ENCODE peak calls at places on chromosomes 7 and 10, in eight cellular contexts. V, F, D, S, M, R, U and X are unnamed samples.

GRCh38 chr10:105950410-105950809 is 1214.1 kb downstream of the SORCS1 start:
- DNase-seq in D (peak), M (no peak), F (no peak), U (peak), R (peak), V (peak), S (peak), X (no peak)

GRCh38 chr10:76149182-76149581 is 717.8 kb downstream of the LRMDA start:
- DNase-seq in V (no peak), R (no peak), S (no peak), M (no peak), F (no peak), D (no peak), U (no peak), X (no peak)

GRCh38 chr10:1488970-1489548 is 248.3 kb downstream of the ADARB2 start:
- DNase-seq in M (no peak), V (no peak), U (peak), D (no peak), S (no peak), F (no peak), R (no peak), X (no peak)

GRCh38 chr10:49598986-49599385 is 11.1 kb upstream of the SLC18A3 start:
- DNase-seq in S (no peak), U (no peak), V (no peak), M (no peak), F (no peak), R (no peak), D (no peak), X (no peak)

GRCh38 chr10:476458-476780 is 213.0 kb downstream of the DIP2C start:
- DNase-seq in V (no peak), U (no peak), M (no peak), F (no peak), S (no peak), R (no peak), D (no peak), X (no peak)

GRCh38 chr7:2583798-2584580 is 25.2 kb downstream of the IQCE start:
- DNase-seq in R (no peak), M (no peak), U (no peak), D (no peak), S (no peak), F (no peak), V (no peak), X (no peak)

GRCh38 chr10:34078017-34078416 is 737.1 kb downstream of the PARD3 start:
- DNase-seq in S (no peak), V (no peak), D (no peak), R (no peak), M (no peak), F (no peak), U (no peak), X (no peak)

GRCh38 chr7:51141451-51141971 is 175.1 kb downstream of the COBL start:
- DNase-seq in D (peak), S (no peak), V (no peak), U (no peak), R (no peak), F (no peak), M (peak), X (no peak)

GRCh38 chr10:101047961-101048892 is 13.6 kb upstream of the KAZALD1 start:
- DNase-seq in M (no peak), S (no peak), D (peak), U (no peak), V (no peak), F (no peak), R (no peak), X (no peak)

GRCh38 chr10:32949221-32949678 is 8.8 kb downstream of the ITGB1 start:
- DNase-seq in S (no peak), V (no peak), U (no peak), R (no peak), M (no peak), F (no peak), D (no peak), X (no peak)

GRCh38 chr7:151427705-151428392 is 12.1 kb downstream of the CRYGN start:
- DNase-seq in R (no peak), D (no peak), U (no peak), M (no peak), F (no peak), V (no peak), S (no peak), X (no peak)

GRCh38 chr10:14476641-14477407 is 146.1 kb upstream of the FRMD4A start:
- DNase-seq in S (no peak), F (no peak), U (no peak), M (no peak), R (no peak), D (no peak), V (no peak), X (no peak)

GRCh38 chr7:132275384-132275783 is 300.9 kb downstream of the PLXNA4 start:
- DNase-seq in V (no peak), R (no peak), S (no peak), M (no peak), U (no peak), D (no peak), F (no peak), X (no peak)

GRCh38 chr10:18610517-18610916 is 40.9 kb downstream of the NSUN6 start:
- DNase-seq in D (no peak), S (no peak), R (peak), F (peak), U (no peak), V (peak), M (peak), X (no peak)

GRCh38 chr7:27910341-27910740 is 170.4 kb downstream of the TAX1BP1 start:
- DNase-seq in U (no peak), S (no peak), V (no peak), D (no peak), F (no peak), M (no peak), R (no peak), X (no peak)

GRCh38 chr7:36357054-36357453 is 32.6 kb upstream of the ANLN start:
- DNase-seq in R (no peak), S (no peak), D (no peak), F (no peak), M (no peak), U (no peak), V (no peak), X (no peak)

GRCh38 chr10:103967433-103968142 is 648 bp downstream of the SLK start:
- DNase-seq in S (peak), D (no peak), R (peak), F (no peak), U (no peak), M (peak), V (no peak), X (no peak)

GRCh38 chr10:131777921-131778320 is 122.9 kb upstream of the PPP2R2D start:
- DNase-seq in S (no peak), D (peak), U (no peak), R (no peak), V (no peak), M (no peak), F (no peak), X (no peak)

GRCh38 chr7:132592947-132593335 is 16.7 kb upstream of the PLXNA4 start:
- DNase-seq in F (no peak), R (peak), D (no peak), V (no peak), U (no peak), S (no peak), M (no peak), X (no peak)

GRCh38 chr7:69129524-69129923 is 468.8 kb upstream of the AUTS2 start:
- DNase-seq in V (no peak), F (no peak), U (no peak), R (no peak), S (no peak), M (no peak), D (no peak), X (no peak)

GRCh38 chr10:133445751-133446708 is 7.7 kb upstream of the SCART1 start:
- DNase-seq in R (no peak), M (no peak), U (no peak), S (no peak), F (no peak), D (no peak), V (no peak), X (no peak)

DNA sequence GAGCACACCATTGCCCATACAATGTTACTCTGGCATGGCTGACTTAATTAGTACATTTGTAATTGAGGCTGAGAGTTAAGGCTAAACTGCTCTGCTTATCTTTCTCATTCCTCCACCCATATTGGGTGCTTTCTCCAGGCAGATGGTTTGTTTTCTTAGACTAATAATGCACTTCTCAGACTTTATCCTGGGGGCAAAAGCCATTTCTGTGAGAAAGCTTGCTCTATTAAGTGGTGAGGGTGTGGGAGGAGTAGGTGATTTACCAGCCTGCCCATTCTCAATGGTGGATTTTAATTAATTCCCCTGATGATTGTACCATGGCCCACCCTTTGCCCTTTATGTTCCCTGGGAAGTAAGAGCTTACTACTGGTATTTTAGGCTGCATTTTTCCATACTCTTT is 174.8 kb downstream of the FOXP2 start:
- DNase-seq in M (no peak), U (no peak), R (no peak), D (no peak), S (no peak), F (no peak), V (no peak), X (peak)
- TF ChIP-seq POLR2AphosphoS5 in M (no peak), U (no peak), R (no peak), D (no peak), S (no peak), F (no peak), V (no peak), X (no peak)

GRCh38 chr7:55507743-55508142 is 64.6 kb downstream of the VOPP1 start:
- DNase-seq in D (no peak), M (no peak), V (no peak), U (no peak), R (no peak), F (no peak), S (no peak), X (no peak)

GRCh38 chr7:55502209-55502608 is 70.1 kb downstream of the VOPP1 start:
- DNase-seq in F (no peak), S (no peak), M (no peak), D (no peak), V (no peak), U (no peak), R (no peak), X (no peak)

GRCh38 chr7:55505259-55505658 is 67.0 kb downstream of the VOPP1 start:
- DNase-seq in D (no peak), R (no peak), F (no peak), S (no peak), U (no peak), V (no peak), M (no peak), X (no peak)

GRCh38 chr7:55502988-55503514 is 69.3 kb downstream of the VOPP1 start:
- DNase-seq in V (no peak), D (no peak), M (no peak), U (no peak), R (peak), S (no peak), F (no peak), X (no peak)

GRCh38 chr7:55504093-55504859 is 68.0 kb downstream of the VOPP1 start:
- DNase-seq in M (no peak), U (no peak), F (no peak), V (no peak), S (no peak), D (no peak), R (no peak), X (no peak)
- H3K9ac ChIP-seq in M (no peak), U (peak), F (no peak), V (no peak), S (no peak), D (no peak), R (no peak), X (no peak)

DNA sequence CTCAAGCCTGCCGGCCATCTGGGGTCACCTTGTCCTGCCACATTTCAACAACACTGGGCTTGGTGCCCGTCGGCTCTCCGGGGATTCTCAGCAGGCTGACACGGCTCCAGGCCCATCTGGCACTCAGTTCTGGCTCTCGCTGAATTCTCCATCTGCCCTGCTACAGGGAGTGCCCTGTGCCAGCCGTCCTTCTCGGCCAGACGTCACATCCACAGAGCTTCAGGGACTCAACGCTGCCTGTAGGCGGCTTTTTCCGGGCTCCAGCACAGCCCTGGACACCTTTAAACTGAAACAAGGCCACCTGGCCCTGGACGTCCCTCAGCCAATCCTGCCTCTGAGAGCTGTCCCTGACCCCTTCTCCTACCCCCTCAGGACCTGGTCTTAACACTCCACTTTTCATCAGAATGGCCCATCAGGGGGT is 43.0 kb downstream of the TMEM130 start:
- DNase-seq in F (no peak), M (no peak), U (no peak), V (no peak), D (no peak), R (peak), S (no peak), X (no peak)
- TF ChIP-seq POLR2AphosphoS5 in F (no peak), M (no peak), U (no peak), V (no peak), D (no peak), R (no peak), S (no peak), X (no peak)

DNA sequence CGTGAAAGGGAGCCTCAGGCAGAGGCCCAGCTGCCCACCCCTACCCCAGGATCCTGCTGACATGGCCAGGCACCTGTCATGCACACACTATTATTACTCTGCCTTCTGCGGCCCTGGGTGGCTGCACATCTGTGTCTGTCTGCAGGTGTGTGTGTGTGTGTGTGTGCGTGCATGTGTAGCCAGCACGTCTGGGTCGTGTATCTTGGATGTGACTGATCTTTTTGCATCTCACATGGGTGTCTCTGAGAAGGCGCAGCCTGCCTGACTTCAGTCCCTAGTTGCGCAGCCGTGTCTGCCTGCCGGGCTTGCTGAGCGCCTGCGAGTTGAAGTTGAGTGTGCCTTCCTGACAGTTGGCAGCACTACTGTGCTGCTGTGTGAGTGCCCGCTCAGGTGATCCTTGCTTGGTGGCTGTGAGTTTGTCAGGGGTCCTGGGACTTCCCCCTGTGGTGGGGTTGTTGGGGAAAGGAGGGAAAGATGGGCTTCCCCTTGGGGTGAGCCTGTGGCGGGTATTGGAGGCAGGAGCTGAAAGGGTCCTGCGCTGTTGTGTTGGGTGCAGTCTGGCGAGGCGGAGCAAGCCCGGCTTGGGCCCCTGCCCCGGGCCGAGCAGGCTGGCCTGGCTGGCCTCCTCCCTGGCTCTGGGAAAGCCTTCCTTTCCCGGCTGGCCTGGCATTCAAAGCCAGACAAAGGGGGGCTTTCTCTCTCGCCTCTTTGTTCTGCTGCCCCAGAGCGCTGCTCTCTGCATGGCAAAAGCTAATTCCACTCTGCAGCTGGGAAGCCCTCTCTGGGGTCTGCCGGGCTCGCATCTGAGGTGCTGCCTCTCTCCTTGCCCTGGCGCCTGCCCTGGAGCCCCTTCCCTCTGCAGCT is 4.8 kb downstream of the TRIM8 start:
- DNase-seq in D (peak), S (no peak), M (no peak), U (no peak), F (no peak), V (no peak), R (peak), X (no peak)
- H3K9ac ChIP-seq in D (peak), S (peak), M (no peak), U (peak), F (no peak), V (peak), R (no peak), X (no peak)

GRCh38 chr7:103990991-103991390 is 1.5 kb upstream of the RELN start:
- DNase-seq in R (peak), F (no peak), V (peak), D (no peak), M (no peak), U (no peak), S (no peak), X (no peak)

GRCh38 chr7:103991406-103991805 is 1.9 kb upstream of the RELN start:
- DNase-seq in S (no peak), D (no peak), R (no peak), U (no peak), F (no peak), M (no peak), V (no peak), X (no peak)

GRCh38 chr7:103988468-103989199 is 824 bp downstream of the RELN start:
- DNase-seq in D (no peak), S (no peak), F (no peak), V (peak), U (no peak), M (peak), R (peak), X (no peak)

GRCh38 chr7:103989200-103989784 is at the start of gene RELN:
- DNase-seq in F (no peak), M (peak), D (peak), U (no peak), S (peak), V (peak), R (peak), X (no peak)

DNA sequence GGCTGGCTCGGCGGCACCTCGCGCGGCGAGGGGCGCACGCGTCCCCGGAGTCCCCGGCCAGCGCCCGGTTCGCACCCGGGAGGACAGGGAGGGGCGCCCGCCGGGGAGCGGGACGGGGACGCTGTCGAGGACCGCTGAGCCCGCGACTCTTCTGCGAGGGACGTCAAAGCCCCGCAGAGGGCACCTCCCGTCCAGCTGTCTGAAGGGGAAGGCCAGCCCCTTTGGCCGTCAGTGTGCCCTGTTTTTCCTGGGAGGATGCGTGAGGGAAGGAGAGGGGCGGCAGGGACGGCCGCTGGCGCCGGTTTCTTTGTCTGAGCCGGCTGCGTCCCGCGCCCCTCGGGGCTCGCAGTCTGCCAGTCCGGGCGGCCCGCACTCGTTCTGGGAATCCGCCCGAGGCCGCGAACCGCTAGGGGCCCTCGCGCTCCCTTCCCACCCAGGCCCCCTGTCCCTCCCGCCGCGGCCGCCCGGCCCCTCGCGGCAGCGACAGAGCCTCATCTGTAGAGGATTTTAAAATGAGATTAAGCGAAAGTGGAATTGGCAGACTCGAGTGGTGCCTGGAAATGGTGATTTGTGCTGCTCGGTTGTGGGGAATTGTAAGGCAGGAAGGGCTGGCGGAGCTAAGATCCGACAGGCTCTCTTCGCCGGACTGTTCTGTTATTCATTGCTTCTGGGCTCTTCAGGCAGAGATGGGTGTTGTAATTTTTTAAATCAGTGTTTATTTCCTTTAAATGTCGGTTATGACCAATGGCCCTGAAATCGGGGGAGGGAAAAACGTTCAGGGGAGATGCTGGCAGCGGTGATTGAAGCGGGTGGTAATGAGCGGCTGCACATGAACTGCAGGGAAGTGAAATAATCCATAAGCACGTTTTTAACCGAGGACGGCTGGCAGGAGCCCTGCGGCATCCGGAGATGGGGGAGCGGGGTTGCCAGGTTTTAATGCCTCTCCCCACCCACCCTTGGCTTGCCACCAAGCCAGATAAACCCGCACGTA is 622 bp upstream of the RELN start:
- DNase-seq in D (peak), M (peak), S (peak), R (peak), U (no peak), V (peak), F (no peak), X (no peak)
- TF ChIP-seq POLR2AphosphoS5 in D (no peak), M (no peak), S (no peak), R (no peak), U (no peak), V (no peak), F (no peak), X (no peak)

DNA sequence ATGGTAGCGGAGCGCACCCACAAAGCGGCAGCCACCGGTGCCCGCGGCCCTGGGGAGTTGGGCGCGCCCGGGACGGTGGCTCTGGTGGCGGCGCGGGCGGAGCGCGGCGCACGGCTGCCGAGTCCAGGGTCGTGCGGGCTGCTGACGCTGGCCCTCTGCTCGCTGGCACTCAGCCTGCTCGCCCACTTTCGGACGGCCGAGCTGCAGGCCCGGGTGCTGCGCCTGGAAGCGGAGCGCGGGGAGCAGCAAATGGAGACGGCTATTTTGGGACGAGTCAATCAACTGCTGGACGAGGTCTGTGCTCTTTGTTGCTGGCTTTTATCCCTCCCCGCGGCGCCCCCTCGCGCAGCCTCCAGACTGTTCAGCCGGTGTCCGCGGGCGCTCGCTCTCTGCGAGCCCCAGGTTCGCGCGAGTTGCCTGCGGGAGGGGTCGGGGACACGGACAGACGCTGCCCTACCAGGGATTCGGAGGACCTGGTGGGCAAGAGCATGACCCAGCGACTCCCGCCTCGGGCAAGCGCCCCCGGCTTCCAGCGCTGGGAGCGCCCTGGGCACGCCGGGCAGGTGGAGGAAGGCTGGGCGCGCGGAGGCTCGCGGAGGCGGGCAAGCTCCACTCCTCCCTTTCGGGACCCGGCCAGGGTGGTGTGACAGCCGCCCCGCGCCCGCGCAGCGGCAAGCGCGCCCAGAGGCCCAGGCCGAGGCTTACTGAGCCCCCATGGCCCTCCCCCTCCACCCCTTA is 887 bp downstream of the COL13A1 start:
- DNase-seq in F (no peak), U (no peak), V (no peak), D (peak), R (peak), M (peak), S (no peak), X (no peak)
- H3K9ac ChIP-seq in F (peak), U (no peak), V (no peak), D (no peak), R (peak), M (peak), S (no peak), X (no peak)